ENCODE peak calls at places on chromosomes 11 and 22, in eight cellular contexts. One of them, this sample, is unnamed.

GRCh38 chr22:33853200-33854097 is 66.8 kb downstream of the LARGE1 start:
- DNase-seq in AG09319: peak; percentile 51
- DNase-seq in AG04450: no peak
- DNase-seq in OCI-LY7: peak; percentile 91
- DNase-seq in vagina: no peak
- DNase-seq in fibroblast of pulmonary artery: peak; percentile 65
- DNase-seq in fibroblast of the aortic adventitia: peak; percentile 78
- DNase-seq in kidney: peak; percentile 84
- DNase-seq in this sample: peak; percentile 76

GRCh38 chr11:118524757-118525465 is 2.4 kb upstream of the TTC36 start:
- DNase-seq in AG09319: no peak
- DNase-seq in fibroblast of the aortic adventitia: no peak
- DNase-seq in kidney: no peak
- DNase-seq in vagina: no peak
- DNase-seq in fibroblast of pulmonary artery: no peak
- DNase-seq in AG04450: no peak
- DNase-seq in OCI-LY7: no peak
- DNase-seq in this sample: no peak

GRCh38 chr22:49411236-49411635 is 416.4 kb downstream of the BRD1 start:
- DNase-seq in OCI-LY7: no peak
- DNase-seq in AG09319: no peak
- DNase-seq in vagina: no peak
- DNase-seq in AG04450: no peak
- DNase-seq in kidney: no peak
- DNase-seq in fibroblast of the aortic adventitia: no peak
- DNase-seq in fibroblast of pulmonary artery: no peak
- DNase-seq in this sample: no peak

GRCh38 chr11:78045851-78046485 is 17.7 kb upstream of the THRSP start:
- DNase-seq in AG09319: no peak
- DNase-seq in vagina: no peak
- DNase-seq in OCI-LY7: peak; percentile 68
- DNase-seq in kidney: peak; percentile 93
- DNase-seq in fibroblast of pulmonary artery: peak; percentile 67
- DNase-seq in fibroblast of the aortic adventitia: peak; percentile 64
- DNase-seq in AG04450: no peak
- DNase-seq in this sample: peak; percentile 65

GRCh38 chr22:19103881-19104821 is 18.1 kb downstream of the DGCR2 start:
- DNase-seq in fibroblast of the aortic adventitia: peak; percentile 22
- DNase-seq in fibroblast of pulmonary artery: no peak
- DNase-seq in vagina: no peak
- DNase-seq in AG04450: peak; percentile 66
- DNase-seq in AG09319: peak; percentile 44
- DNase-seq in kidney: no peak
- DNase-seq in OCI-LY7: no peak
- DNase-seq in this sample: peak; percentile 66

GRCh38 chr22:46111645-46112306 is 38.5 kb upstream of the PPARA start:
- DNase-seq in vagina: no peak
- DNase-seq in OCI-LY7: no peak
- DNase-seq in fibroblast of the aortic adventitia: no peak
- DNase-seq in AG09319: no peak
- DNase-seq in kidney: no peak
- DNase-seq in AG04450: no peak
- DNase-seq in fibroblast of pulmonary artery: no peak
- DNase-seq in this sample: no peak

GRCh38 chr11:62922189-62922589 is 1.0 kb upstream of the CHRM1 start:
- DNase-seq in OCI-LY7: no peak
- DNase-seq in AG04450: no peak
- DNase-seq in vagina: no peak
- DNase-seq in fibroblast of the aortic adventitia: no peak
- DNase-seq in fibroblast of pulmonary artery: no peak
- DNase-seq in AG09319: no peak
- DNase-seq in kidney: no peak
- DNase-seq in this sample: no peak

GRCh38 chr11:58524232-58525036 is 16.5 kb upstream of the OR5B21 start:
- DNase-seq in fibroblast of the aortic adventitia: peak; percentile 94
- DNase-seq in AG09319: peak; percentile 61
- DNase-seq in fibroblast of pulmonary artery: peak; percentile 91
- DNase-seq in OCI-LY7: peak; percentile 81
- DNase-seq in kidney: peak; percentile 68
- DNase-seq in AG04450: peak; percentile 80
- DNase-seq in vagina: no peak
- DNase-seq in this sample: peak; percentile 86

DNA sequence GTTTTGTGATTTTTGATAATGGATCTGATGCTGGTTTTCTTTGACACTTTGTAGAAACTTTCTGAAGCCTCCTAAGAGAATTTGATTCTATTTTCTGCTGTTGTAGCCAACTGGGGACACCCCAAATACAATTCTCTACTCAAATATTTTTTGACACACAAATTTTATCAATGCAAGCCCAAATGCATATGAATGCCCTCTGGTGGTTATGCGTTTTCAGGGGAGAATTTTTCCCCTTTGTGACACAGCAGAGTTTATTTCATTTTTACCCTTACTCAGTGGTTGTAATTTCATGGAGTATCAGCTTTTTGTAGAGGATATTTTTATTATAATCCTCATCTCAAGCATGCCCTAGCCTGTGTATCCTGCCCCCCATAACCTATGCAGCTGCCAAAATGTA is 44.7 kb upstream of the MTMR2 start:
- DNase-seq in fibroblast of the aortic adventitia: peak; percentile 29
- DNase-seq in vagina: no peak
- DNase-seq in OCI-LY7: peak; percentile 4
- DNase-seq in AG04450: no peak
- DNase-seq in kidney: no peak
- DNase-seq in fibroblast of pulmonary artery: peak; percentile 27
- DNase-seq in AG09319: no peak
- DNase-seq in this sample: no peak
- TF ChIP-seq CTCF in fibroblast of the aortic adventitia: peak; percentile 43
- TF ChIP-seq CTCF in vagina: no peak
- TF ChIP-seq CTCF in OCI-LY7: peak; percentile 63
- TF ChIP-seq CTCF in AG04450: peak; percentile 45
- TF ChIP-seq CTCF in kidney: peak; percentile 2
- TF ChIP-seq CTCF in fibroblast of pulmonary artery: peak; percentile 45
- TF ChIP-seq CTCF in AG09319: peak; percentile 20
- TF ChIP-seq CTCF in this sample: peak; percentile 39

GRCh38 chr11:7299393-7299792 is 47.7 kb downstream of the SYT9 start:
- DNase-seq in vagina: no peak
- DNase-seq in kidney: no peak
- DNase-seq in fibroblast of the aortic adventitia: no peak
- DNase-seq in fibroblast of pulmonary artery: no peak
- DNase-seq in OCI-LY7: no peak
- DNase-seq in AG09319: no peak
- DNase-seq in AG04450: no peak
- DNase-seq in this sample: no peak
- TF ChIP-seq CTCF in vagina: no peak
- TF ChIP-seq CTCF in kidney: no peak
- TF ChIP-seq CTCF in fibroblast of the aortic adventitia: no peak
- TF ChIP-seq CTCF in fibroblast of pulmonary artery: no peak
- TF ChIP-seq CTCF in OCI-LY7: peak; percentile 50
- TF ChIP-seq CTCF in AG09319: no peak
- TF ChIP-seq CTCF in AG04450: no peak
- TF ChIP-seq CTCF in this sample: no peak

GRCh38 chr11:6889835-6890234 is 2.5 kb downstream of the OR2D2 start:
- DNase-seq in kidney: no peak
- DNase-seq in vagina: no peak
- DNase-seq in fibroblast of the aortic adventitia: no peak
- DNase-seq in AG04450: no peak
- DNase-seq in fibroblast of pulmonary artery: no peak
- DNase-seq in OCI-LY7: no peak
- DNase-seq in AG09319: no peak
- DNase-seq in this sample: no peak

GRCh38 chr11:6894097-6894496 is 1.8 kb upstream of the OR2D2 start:
- DNase-seq in kidney: no peak
- DNase-seq in fibroblast of the aortic adventitia: no peak
- DNase-seq in OCI-LY7: no peak
- DNase-seq in AG04450: no peak
- DNase-seq in AG09319: no peak
- DNase-seq in vagina: no peak
- DNase-seq in fibroblast of pulmonary artery: no peak
- DNase-seq in this sample: no peak

GRCh38 chr11:6892400-6892799 is at the start of gene OR2D2:
- DNase-seq in AG09319: no peak
- DNase-seq in OCI-LY7: no peak
- DNase-seq in AG04450: no peak
- DNase-seq in fibroblast of the aortic adventitia: no peak
- DNase-seq in kidney: no peak
- DNase-seq in vagina: no peak
- DNase-seq in fibroblast of pulmonary artery: no peak
- DNase-seq in this sample: no peak

GRCh38 chr11:6888830-6889229 is 3.5 kb downstream of the OR2D2 start:
- DNase-seq in kidney: no peak
- DNase-seq in fibroblast of the aortic adventitia: no peak
- DNase-seq in AG09319: no peak
- DNase-seq in fibroblast of pulmonary artery: no peak
- DNase-seq in OCI-LY7: no peak
- DNase-seq in vagina: no peak
- DNase-seq in AG04450: no peak
- DNase-seq in this sample: no peak
- TF ChIP-seq CTCF in kidney: no peak
- TF ChIP-seq CTCF in fibroblast of the aortic adventitia: no peak
- TF ChIP-seq CTCF in AG09319: no peak
- TF ChIP-seq CTCF in fibroblast of pulmonary artery: no peak
- TF ChIP-seq CTCF in OCI-LY7: no peak
- TF ChIP-seq CTCF in vagina: no peak
- TF ChIP-seq CTCF in AG04450: no peak
- TF ChIP-seq CTCF in this sample: no peak

DNA sequence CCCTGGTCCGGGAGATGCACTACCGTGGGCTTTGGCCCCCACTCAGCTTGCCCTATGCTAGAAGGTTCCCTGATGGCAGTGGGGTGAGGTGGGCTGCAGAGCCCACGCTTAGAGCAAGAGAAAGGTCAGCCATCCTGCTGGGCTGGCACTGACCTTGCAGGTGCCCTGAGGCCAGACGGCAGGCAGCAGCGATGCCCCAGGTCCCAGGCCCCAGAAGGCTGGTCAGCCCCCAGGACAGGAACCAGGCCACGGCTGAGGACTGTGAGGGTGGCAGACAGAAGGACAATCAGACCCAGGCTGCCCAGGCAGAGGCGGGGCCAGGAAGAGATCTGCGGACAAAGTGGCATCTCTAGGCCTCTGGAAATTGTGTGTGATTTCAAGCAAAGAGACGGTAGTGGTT is 231.7 kb downstream of the CTTN start:
- DNase-seq in AG04450: no peak
- DNase-seq in kidney: no peak
- DNase-seq in AG09319: no peak
- DNase-seq in vagina: no peak
- DNase-seq in OCI-LY7: no peak
- DNase-seq in fibroblast of pulmonary artery: no peak
- DNase-seq in fibroblast of the aortic adventitia: no peak
- DNase-seq in this sample: no peak
- TF ChIP-seq CTCF in AG04450: no peak
- TF ChIP-seq CTCF in kidney: no peak
- TF ChIP-seq CTCF in AG09319: no peak
- TF ChIP-seq CTCF in vagina: no peak
- TF ChIP-seq CTCF in OCI-LY7: no peak
- TF ChIP-seq CTCF in fibroblast of pulmonary artery: no peak
- TF ChIP-seq CTCF in fibroblast of the aortic adventitia: no peak
- TF ChIP-seq CTCF in this sample: no peak

GRCh38 chr11:72260574-72260973 is 16.6 kb upstream of the PHOX2A start:
- DNase-seq in kidney: no peak
- DNase-seq in fibroblast of the aortic adventitia: no peak
- DNase-seq in fibroblast of pulmonary artery: no peak
- DNase-seq in OCI-LY7: no peak
- DNase-seq in AG04450: no peak
- DNase-seq in vagina: no peak
- DNase-seq in AG09319: no peak
- DNase-seq in this sample: no peak
- TF ChIP-seq CTCF in kidney: no peak
- TF ChIP-seq CTCF in fibroblast of the aortic adventitia: no peak
- TF ChIP-seq CTCF in fibroblast of pulmonary artery: no peak
- TF ChIP-seq CTCF in OCI-LY7: no peak
- TF ChIP-seq CTCF in AG04450: no peak
- TF ChIP-seq CTCF in vagina: no peak
- TF ChIP-seq CTCF in AG09319: no peak
- TF ChIP-seq CTCF in this sample: no peak

GRCh38 chr11:95337972-95338429 is 107.0 kb upstream of the SESN3 start:
- DNase-seq in OCI-LY7: no peak
- DNase-seq in AG04450: no peak
- DNase-seq in AG09319: no peak
- DNase-seq in kidney: no peak
- DNase-seq in fibroblast of the aortic adventitia: no peak
- DNase-seq in fibroblast of pulmonary artery: no peak
- DNase-seq in vagina: no peak
- DNase-seq in this sample: no peak
- TF ChIP-seq CTCF in OCI-LY7: no peak
- TF ChIP-seq CTCF in AG04450: no peak
- TF ChIP-seq CTCF in AG09319: no peak
- TF ChIP-seq CTCF in kidney: no peak
- TF ChIP-seq CTCF in fibroblast of the aortic adventitia: no peak
- TF ChIP-seq CTCF in fibroblast of pulmonary artery: no peak
- TF ChIP-seq CTCF in vagina: no peak
- TF ChIP-seq CTCF in this sample: no peak